ENCODE peak calls at places on chromosomes 16 and 17, in five cellular contexts. One of them, this sample, is unnamed.

GRCh38 chr16:78642621-78643285 is 543.3 kb downstream of the WWOX start:
- DNase-seq in neuronal stem cell: no peak
- DNase-seq in ovary: no peak
- DNase-seq in psoas muscle: no peak
- DNase-seq in M059J: no peak
- DNase-seq in this sample: no peak

GRCh38 chr17:35896011-35896587 is 15.9 kb upstream of the CCL5 start:
- DNase-seq in neuronal stem cell: no peak
- DNase-seq in ovary: no peak
- DNase-seq in psoas muscle: no peak
- DNase-seq in M059J: no peak
- DNase-seq in this sample: no peak

GRCh38 chr16:81652798-81653505 is 126.1 kb upstream of the PLCG2 start:
- DNase-seq in neuronal stem cell: no peak
- DNase-seq in ovary: no peak
- DNase-seq in psoas muscle: no peak
- DNase-seq in M059J: no peak
- DNase-seq in this sample: no peak

GRCh38 chr17:63446981-63447687 is 1.0 kb upstream of the CYB561 start:
- DNase-seq in neuronal stem cell: no peak
- DNase-seq in ovary: peak; percentile 46
- DNase-seq in psoas muscle: no peak
- DNase-seq in M059J: no peak
- DNase-seq in this sample: peak; percentile 23

GRCh38 chr17:72416054-72416691 is 295.4 kb downstream of the SOX9 start:
- DNase-seq in neuronal stem cell: no peak
- DNase-seq in ovary: no peak
- DNase-seq in psoas muscle: no peak
- DNase-seq in M059J: no peak
- DNase-seq in this sample: no peak

GRCh38 chr17:68384941-68385340 is 72.4 kb downstream of the WIPI1 start:
- DNase-seq in neuronal stem cell: no peak
- DNase-seq in ovary: no peak
- DNase-seq in psoas muscle: no peak
- DNase-seq in M059J: no peak
- DNase-seq in this sample: no peak

GRCh38 chr16:65524997-65525396 is 403.1 kb upstream of the CDH11 start:
- DNase-seq in neuronal stem cell: no peak
- DNase-seq in ovary: no peak
- DNase-seq in psoas muscle: no peak
- DNase-seq in M059J: peak; percentile 80
- DNase-seq in this sample: no peak

GRCh38 chr17:29179232-29180036 is 764 bp downstream of the MYO18A start:
- DNase-seq in neuronal stem cell: peak; percentile 67
- DNase-seq in ovary: peak; percentile 43
- DNase-seq in psoas muscle: peak; percentile 30
- DNase-seq in M059J: peak; percentile 81
- DNase-seq in this sample: peak; percentile 61

GRCh38 chr16:1614226-1615102 is 2.3 kb downstream of the CRAMP1 start:
- DNase-seq in neuronal stem cell: peak; percentile 18
- DNase-seq in ovary: peak; percentile 36
- DNase-seq in psoas muscle: peak; percentile 38
- DNase-seq in M059J: peak; percentile 34
- DNase-seq in this sample: peak; percentile 12

GRCh38 chr17:45771473-45771959 is 12.6 kb upstream of the CRHR1 start:
- DNase-seq in neuronal stem cell: no peak
- DNase-seq in ovary: no peak
- DNase-seq in psoas muscle: no peak
- DNase-seq in M059J: no peak
- DNase-seq in this sample: no peak

GRCh38 chr17:81832608-81833159 is 407 bp downstream of the MCRIP1 start:
- DNase-seq in neuronal stem cell: no peak
- DNase-seq in ovary: peak; percentile 47
- DNase-seq in psoas muscle: no peak
- DNase-seq in M059J: no peak
- DNase-seq in this sample: no peak

GRCh38 chr16:85316321-85316919 is 204.1 kb upstream of the CIBAR2 start:
- DNase-seq in neuronal stem cell: peak; percentile 67
- DNase-seq in ovary: no peak
- DNase-seq in psoas muscle: peak; percentile 73
- DNase-seq in M059J: peak; percentile 47
- DNase-seq in this sample: peak; percentile 60

GRCh38 chr16:73217654-73218053 is 169.7 kb upstream of the ZFHX3 start:
- DNase-seq in neuronal stem cell: no peak
- DNase-seq in ovary: no peak
- DNase-seq in psoas muscle: no peak
- DNase-seq in M059J: no peak
- DNase-seq in this sample: no peak

GRCh38 chr17:77882481-77883212 is 75.9 kb upstream of the TNRC6C start:
- DNase-seq in neuronal stem cell: no peak
- DNase-seq in ovary: no peak
- DNase-seq in psoas muscle: peak; percentile 46
- DNase-seq in M059J: peak; percentile 18
- DNase-seq in this sample: no peak

GRCh38 chr16:70253291-70254094 is 1.8 kb upstream of the EXOSC6 start:
- DNase-seq in neuronal stem cell: peak; percentile 20
- DNase-seq in ovary: no peak
- DNase-seq in psoas muscle: no peak
- DNase-seq in M059J: peak; percentile 48
- DNase-seq in this sample: peak; percentile 53

GRCh38 chr16:87580855-87581261 is 21.4 kb upstream of the JPH3 start:
- DNase-seq in neuronal stem cell: no peak
- DNase-seq in ovary: peak; percentile 56
- DNase-seq in psoas muscle: no peak
- DNase-seq in M059J: peak; percentile 90
- DNase-seq in this sample: peak; percentile 12

GRCh38 chr17:78838574-78839005 is 2.0 kb downstream of the USP36 start:
- DNase-seq in neuronal stem cell: no peak
- DNase-seq in ovary: no peak
- DNase-seq in psoas muscle: no peak
- DNase-seq in M059J: no peak
- DNase-seq in this sample: peak; percentile 93

GRCh38 chr16:81921415-81921814 is 89.9 kb downstream of the SDR42E1 start:
- DNase-seq in neuronal stem cell: no peak
- DNase-seq in ovary: no peak
- DNase-seq in psoas muscle: no peak
- DNase-seq in M059J: peak; percentile 64
- DNase-seq in this sample: peak; percentile 4

GRCh38 chr16:66364117-66364958 is 2.2 kb upstream of the CDH5 start:
- DNase-seq in neuronal stem cell: no peak
- DNase-seq in ovary: peak; percentile 72
- DNase-seq in psoas muscle: peak; percentile 60
- DNase-seq in M059J: no peak
- DNase-seq in this sample: peak; percentile 53

GRCh38 chr16:88880226-88881051 is 14.0 kb upstream of the PABPN1L start:
- DNase-seq in neuronal stem cell: no peak
- DNase-seq in ovary: no peak
- DNase-seq in psoas muscle: no peak
- DNase-seq in M059J: no peak
- DNase-seq in this sample: no peak

GRCh38 chr17:29972277-29972676 is 30.8 kb downstream of the EFCAB5 start:
- DNase-seq in neuronal stem cell: no peak
- DNase-seq in ovary: no peak
- DNase-seq in psoas muscle: no peak
- DNase-seq in M059J: no peak
- DNase-seq in this sample: no peak

GRCh38 chr17:17650959-17651358 is 30.3 kb upstream of the RAI1 start:
- DNase-seq in neuronal stem cell: no peak
- DNase-seq in ovary: no peak
- DNase-seq in psoas muscle: no peak
- DNase-seq in M059J: no peak
- DNase-seq in this sample: no peak